ENCODE peak calls at places on chromosomes 4 and X, in four cellular contexts. R is SK-N-SH, C is K562, S is HepG2. L is an unnamed sample.

GRCh38 chr4:79576480-79576803 is 168.4 kb upstream of the GK2 start:
- DNase-seq in R (peak; percentile 48), S (peak; percentile 21), C (no peak), L (no peak)

GRCh38 chr4:10578027-10578426 is 106.5 kb downstream of the CLNK start:
- DNase-seq in C (no peak), R (no peak), S (no peak), L (no peak)

GRCh38 chrX:46203115-46203514 is 342.1 kb downstream of the ZNF674 start:
- DNase-seq in R (no peak), C (no peak), S (no peak), L (no peak)

GRCh38 chr4:128841402-128841801 is 31.9 kb downstream of the JADE1 start:
- DNase-seq in C (no peak), R (no peak), S (no peak), L (no peak)

GRCh38 chrX:13092455-13092941 is 48.1 kb upstream of the FAM9C start:
- DNase-seq in S (no peak), C (no peak), R (no peak), L (no peak)

GRCh38 chr4:17063870-17064269 is 165.4 kb upstream of the LDB2 start:
- DNase-seq in C (no peak), R (no peak), S (no peak), L (no peak)

GRCh38 chr4:11426716-11427115 is 2.0 kb downstream of the HS3ST1 start:
- DNase-seq in R (no peak), S (no peak), C (no peak), L (no peak)

GRCh38 chr4:148355442-148356123 is 86.6 kb downstream of the NR3C2 start:
- DNase-seq in R (peak; percentile 7), C (no peak), S (no peak), L (no peak)

GRCh38 chrX:20225488-20225833 is 41.2 kb downstream of the RPS6KA3 start:
- DNase-seq in R (no peak), C (no peak), S (no peak), L (no peak)

DNA sequence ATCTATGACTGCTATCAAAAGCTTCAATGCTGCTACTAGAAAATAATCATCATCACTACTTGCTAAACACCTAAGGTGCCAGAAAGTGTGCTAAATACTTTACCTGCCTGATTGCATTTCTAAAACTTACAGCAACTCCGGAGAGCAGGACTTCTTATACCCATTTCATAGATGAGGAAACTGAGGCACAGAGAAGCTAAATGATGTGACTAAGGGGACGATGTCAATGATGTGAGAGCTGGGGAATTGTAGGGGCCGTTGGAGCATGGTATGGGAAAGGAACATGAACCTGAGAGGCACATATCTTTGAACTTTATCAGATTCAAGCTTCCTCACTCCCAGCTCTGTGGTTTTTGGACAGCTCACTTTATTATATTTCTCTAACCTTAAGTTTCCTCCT is 38.7 kb downstream of the CCKAR start:
- DNase-seq in S (no peak), R (no peak), C (no peak), L (no peak)
- TF ChIP-seq GABPA in S (no peak), R (no peak), C (no peak), L (no peak)

DNA sequence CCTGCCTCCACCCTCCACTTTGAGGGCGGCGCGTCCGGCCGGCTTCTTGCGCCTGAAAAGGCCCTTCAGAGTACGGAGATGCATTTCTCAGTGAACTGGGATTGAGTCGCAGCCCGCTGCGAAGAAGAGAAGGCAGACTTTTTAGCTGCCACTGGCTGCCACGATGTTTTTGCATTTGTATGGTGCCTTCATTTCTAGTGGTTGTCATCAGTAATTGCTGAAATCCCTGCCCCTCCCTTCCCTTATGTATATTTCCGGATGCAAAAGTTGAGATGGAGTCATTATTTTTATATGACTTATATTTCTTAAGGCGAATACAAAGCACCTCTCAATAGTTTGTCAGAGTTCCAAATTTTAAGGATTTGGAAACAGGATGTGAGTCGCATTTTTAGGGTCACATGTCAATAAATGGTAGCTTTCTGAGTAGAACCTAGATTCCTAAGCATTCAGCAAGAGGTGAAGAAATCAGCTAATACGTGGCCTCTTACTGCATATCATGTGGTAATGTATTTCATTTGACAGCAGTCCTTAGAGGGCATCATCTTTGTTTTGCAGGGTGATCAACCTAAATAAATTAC is 652 bp downstream of the ATP6AP2 start:
- DNase-seq in S (no peak), R (no peak), C (no peak), L (no peak)
- TF ChIP-seq GABPA in S (no peak), R (no peak), C (no peak), L (no peak)

GRCh38 chrX:135713795-135714194 is 356 bp downstream of the CT45A1 start:
- DNase-seq in S (no peak), C (no peak), R (no peak), L (no peak)
- TF ChIP-seq GABPA in S (no peak), C (no peak), R (no peak), L (no peak)

GRCh38 chrX:116010939-116011338 is 159.6 kb upstream of the AGTR2 start:
- DNase-seq in S (no peak), R (no peak), C (no peak), L (no peak)

GRCh38 chrX:116009348-116009747 is 161.2 kb upstream of the AGTR2 start:
- DNase-seq in C (no peak), S (no peak), R (no peak), L (no peak)

GRCh38 chrX:116009871-116010710 is 160.5 kb upstream of the AGTR2 start:
- DNase-seq in R (peak; percentile 9), S (peak; percentile 1), C (no peak), L (no peak)
- TF ChIP-seq GABPA in R (no peak), S (no peak), C (no peak), L (no peak)

DNA sequence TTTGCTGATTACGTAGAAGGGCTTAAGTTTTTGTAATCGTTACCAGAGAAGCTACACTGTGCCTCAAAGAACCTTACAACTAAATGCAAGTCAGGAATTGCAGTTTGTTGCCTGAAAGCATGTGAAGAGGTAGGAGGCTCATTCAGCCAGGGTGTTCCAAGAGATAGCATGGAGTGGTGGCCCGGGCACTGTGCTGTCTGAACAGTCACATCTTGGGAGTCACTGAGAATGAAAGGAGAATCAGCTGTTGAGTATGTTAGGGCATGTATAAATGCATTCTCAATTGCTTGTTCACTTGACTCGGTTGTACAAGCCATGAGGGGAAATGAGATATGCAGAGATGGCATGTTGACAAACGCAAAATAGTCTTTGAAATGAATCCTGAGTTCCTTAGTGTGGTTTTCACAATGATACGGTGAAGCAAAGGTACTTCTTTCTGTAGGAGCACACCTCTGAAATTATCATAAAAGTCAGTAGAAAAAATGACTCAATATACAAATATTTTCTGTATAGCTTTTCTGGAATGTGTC is 161.0 kb downstream of the DCTD start:
- DNase-seq in R (no peak), C (no peak), S (no peak), L (no peak)
- TF ChIP-seq GABPA in R (no peak), C (no peak), S (no peak), L (no peak)

DNA sequence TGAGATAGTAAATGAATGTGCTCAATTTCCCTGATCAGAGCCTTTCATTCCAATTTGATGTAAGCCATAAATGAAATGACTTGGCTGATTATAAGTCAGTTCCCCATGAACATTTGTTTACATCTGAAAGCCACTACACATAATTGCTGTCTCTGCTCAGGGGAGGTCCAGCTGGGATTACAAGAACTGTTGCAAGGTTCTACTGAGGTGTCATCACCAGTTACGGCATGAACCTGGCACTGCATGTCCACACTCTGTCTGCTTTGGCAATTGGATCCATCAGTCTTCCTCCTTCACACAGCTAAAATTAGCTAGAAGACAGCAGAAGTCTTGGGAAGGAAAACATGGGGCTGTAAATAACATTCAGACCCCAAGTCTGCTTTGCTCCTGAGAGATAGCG is 12.8 kb upstream of the MBNL3 start:
- DNase-seq in S (no peak), C (no peak), R (no peak), L (no peak)
- TF ChIP-seq GABPA in S (no peak), C (no peak), R (no peak), L (no peak)

GRCh38 chrX:40145001-40145631 is 47.4 kb upstream of the BCOR start:
- DNase-seq in R (peak; percentile 73), C (no peak), S (no peak), L (no peak)
- TF ChIP-seq GABPA in R (no peak), C (no peak), S (no peak), L (no peak)

DNA sequence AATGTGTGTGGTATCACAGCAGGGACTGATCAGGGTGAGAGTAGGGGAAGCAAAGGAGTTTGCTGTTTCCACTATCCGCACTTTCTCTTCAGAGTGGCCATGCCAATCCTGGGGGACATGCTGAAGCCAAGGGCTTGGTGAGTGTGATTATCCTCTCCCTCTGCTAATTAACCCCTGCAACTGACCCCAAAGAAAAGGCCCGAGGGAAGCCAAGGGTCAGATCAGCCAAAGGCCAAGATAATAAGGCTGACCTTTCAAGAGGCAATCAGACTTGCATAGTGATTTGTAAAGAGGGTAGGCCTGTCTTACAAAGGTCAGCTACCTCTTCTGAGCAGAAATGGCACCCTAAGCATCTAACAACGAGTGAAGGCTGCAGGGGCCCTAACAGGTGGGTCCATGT is 420.5 kb upstream of the CPEB2 start:
- DNase-seq in S (no peak), R (no peak), C (no peak), L (no peak)
- TF ChIP-seq GABPA in S (no peak), R (no peak), C (no peak), L (no peak)

DNA sequence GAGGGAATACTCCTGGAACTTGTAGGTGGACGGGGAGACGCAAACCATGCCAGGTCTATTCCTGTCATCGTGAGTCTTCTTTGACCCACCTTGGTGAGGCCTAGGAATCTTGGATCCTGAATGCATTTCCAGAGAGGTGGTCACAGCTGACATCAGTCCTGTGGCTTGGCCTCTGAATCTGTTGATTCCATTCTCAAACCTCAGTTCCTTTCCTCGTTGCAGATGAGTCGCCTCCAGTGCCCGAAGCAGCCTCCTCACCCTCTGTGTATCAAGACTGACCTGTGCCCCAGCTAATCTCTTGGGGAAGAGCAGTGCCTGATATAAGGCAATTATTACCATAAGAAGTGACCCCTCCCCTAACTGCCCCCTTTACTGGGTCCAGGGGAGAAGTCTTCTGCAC is 118.1 kb downstream of the SMIM20 start:
- DNase-seq in C (no peak), R (no peak), S (no peak), L (no peak)
- TF ChIP-seq GABPA in C (no peak), R (no peak), S (no peak), L (no peak)